ENCODE peak calls at places on chromosomes 3 and 15, in five cellular contexts. D, A, W, B and J are unnamed samples.

GRCh38 chr15:80234883-80235282 is 17.1 kb downstream of the CTXND1 start:
- DNase-seq in D (no peak), A (peak; percentile 73), W (no peak), B (no peak), J (no peak)

GRCh38 chr15:51731549-51732267 is 5.7 kb downstream of the LYSMD2 start:
- DNase-seq in A (peak; percentile 15), D (no peak), B (no peak), W (no peak), J (no peak)

GRCh38 chr15:65632780-65633384 is 11.1 kb downstream of the SLC24A1 start:
- DNase-seq in B (no peak), A (no peak), D (no peak), W (no peak), J (no peak)

GRCh38 chr15:70486012-70486411 is 277.3 kb downstream of the UACA start:
- DNase-seq in A (no peak), B (no peak), W (no peak), D (no peak), J (no peak)

GRCh38 chr3:38125305-38126120 is 11.4 kb downstream of the ACAA1 start:
- DNase-seq in W (no peak), A (no peak), B (no peak), D (no peak), J (no peak)

GRCh38 chr3:117609330-117609729 is 899.8 kb downstream of the TUSC7 start:
- DNase-seq in W (no peak), A (no peak), B (no peak), D (no peak), J (no peak)

GRCh38 chr15:85162237-85162636 is 180.6 kb downstream of the PDE8A start:
- DNase-seq in D (no peak), W (no peak), A (no peak), B (no peak), J (no peak)

GRCh38 chr15:45849136-45849535 is 214.3 kb downstream of the SQOR start:
- DNase-seq in D (no peak), B (no peak), A (no peak), W (no peak), J (no peak)

GRCh38 chr3:71582612-71583568 is 638 bp downstream of the FOXP1 start:
- DNase-seq in D (peak; percentile 74), W (peak; percentile 75), A (peak; percentile 88), B (no peak), J (peak; percentile 75)

GRCh38 chr3:119550090-119550910 is 9.1 kb downstream of the CD80 start:
- DNase-seq in D (no peak), A (no peak), B (no peak), W (no peak), J (no peak)

GRCh38 chr3:150097588-150097890 is 126.8 kb upstream of the PFN2 start:
- DNase-seq in D (no peak), W (no peak), A (no peak), B (no peak), J (no peak)

GRCh38 chr3:197306374-197307086 is 8.1 kb upstream of the DLG1 start:
- DNase-seq in W (peak; percentile 77), A (no peak), B (no peak), D (no peak), J (no peak)

GRCh38 chr3:11899826-11900225 is 53.1 kb upstream of the TAMM41 start:
- DNase-seq in B (no peak), D (no peak), A (no peak), W (no peak), J (no peak)

GRCh38 chr15:85280203-85280602 is 100.2 kb upstream of the AKAP13 start:
- DNase-seq in A (no peak), B (no peak), W (no peak), D (no peak), J (no peak)

GRCh38 chr15:51751687-51752683 is 588 bp downstream of the TMOD2 start:
- DNase-seq in B (no peak), W (no peak), A (peak; percentile 69), D (no peak), J (peak; percentile 34)

GRCh38 chr3:13347390-13347966 is 72.6 kb downstream of the NUP210 start:
- DNase-seq in D (no peak), B (no peak), W (no peak), A (peak; percentile 61), J (no peak)

GRCh38 chr3:73683706-73684105 is 59.0 kb upstream of the PDZRN3 start:
- DNase-seq in W (no peak), A (peak; percentile 9), B (no peak), D (no peak), J (no peak)

GRCh38 chr3:165466856-165467255 is 270.7 kb upstream of the SLITRK3 start:
- DNase-seq in D (no peak), A (no peak), W (no peak), B (no peak), J (no peak)

GRCh38 chr15:47964229-47964628 is 156.6 kb upstream of the SLC24A5 start:
- DNase-seq in D (no peak), A (no peak), W (no peak), B (no peak), J (no peak)

GRCh38 chr3:123616593-123616992 is 31.7 kb upstream of the HACD2 start:
- DNase-seq in D (no peak), W (no peak), A (no peak), B (no peak), J (no peak)
- TF ChIP-seq POLR2AphosphoS5 in D (no peak), W (no peak), A (no peak), B (no peak), J (no peak)

DNA sequence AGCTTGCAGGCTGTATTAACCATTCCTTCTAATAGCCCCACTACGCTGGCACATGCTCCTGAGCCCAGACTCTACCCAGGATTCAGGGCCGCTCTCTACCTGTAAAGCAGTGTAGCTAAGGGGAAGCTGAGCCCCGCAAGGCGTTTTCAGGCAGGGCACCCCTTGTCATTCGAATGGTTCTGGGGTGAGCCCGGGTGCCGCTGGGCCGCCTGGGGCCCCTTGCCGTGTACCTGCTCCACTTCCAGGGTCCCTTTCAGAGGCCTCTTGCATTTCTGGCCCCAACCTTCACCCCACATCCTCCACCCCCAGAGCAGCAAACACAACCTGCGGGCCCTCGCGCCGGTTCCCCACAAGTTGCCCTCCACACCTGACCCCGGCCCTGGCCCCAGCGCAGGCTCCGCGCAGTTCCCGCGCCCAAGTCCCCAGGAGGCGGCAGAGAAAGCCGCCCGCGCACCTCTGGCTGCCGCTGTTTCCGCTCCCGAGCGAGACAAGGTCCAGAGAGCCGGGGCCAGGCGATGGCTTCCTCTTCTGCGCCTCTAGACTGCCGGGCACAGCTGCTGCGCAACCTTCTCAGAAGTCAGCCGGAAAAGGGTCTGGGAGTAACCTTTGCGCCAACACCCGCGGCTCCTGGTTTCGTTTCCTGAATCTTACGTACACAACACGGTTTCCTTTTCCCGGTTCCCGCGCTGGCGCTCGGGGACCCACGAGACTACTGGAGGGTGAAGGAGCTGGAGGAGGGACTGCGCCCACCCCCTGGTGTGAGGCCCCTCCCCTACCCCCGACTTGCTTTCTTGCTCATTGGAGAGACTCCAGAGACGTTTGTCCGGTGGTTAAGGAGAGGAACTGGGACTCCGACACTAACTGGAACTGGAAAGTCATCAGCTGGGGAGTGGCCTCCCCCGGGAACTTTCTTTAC is at the start of gene PLSCR1:
- DNase-seq in B (peak; percentile 83), W (peak; percentile 81), D (peak; percentile 85), A (peak; percentile 91), J (peak; percentile 71)
- TF ChIP-seq POLR2AphosphoS5 in B (peak; percentile 69), W (peak; percentile 63), D (peak; percentile 95), A (peak; percentile 80), J (no peak)

DNA sequence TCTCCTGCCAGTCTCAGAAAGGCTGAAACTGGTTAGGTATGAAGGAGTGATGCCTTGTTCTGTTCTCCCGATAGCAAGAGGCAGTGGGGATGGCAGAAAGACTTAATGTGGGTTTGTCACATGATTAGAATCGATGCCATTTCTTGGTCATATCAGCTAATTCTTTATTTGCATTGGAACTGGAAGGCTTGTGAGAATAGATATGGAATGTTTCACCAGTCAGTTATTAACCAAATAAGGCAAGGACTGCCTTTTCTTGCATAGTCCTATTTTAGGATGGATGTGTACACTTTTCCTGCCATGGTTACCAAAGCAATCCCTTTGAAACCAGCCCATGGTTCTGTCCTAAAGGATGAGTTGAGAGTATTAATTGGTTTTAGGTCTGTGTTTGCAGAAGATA is 33.7 kb downstream of the FILIP1L start:
- DNase-seq in D (no peak), B (no peak), W (peak; percentile 38), A (no peak), J (no peak)
- TF ChIP-seq POLR2AphosphoS5 in D (no peak), B (no peak), W (no peak), A (no peak), J (no peak)

GRCh38 chr3:147397911-147398809 is 8.2 kb downstream of the ZIC4 start:
- DNase-seq in D (no peak), W (no peak), A (peak; percentile 90), B (no peak), J (no peak)

GRCh38 chr3:147398841-147399534 is 7.4 kb downstream of the ZIC4 start:
- DNase-seq in D (no peak), W (no peak), B (no peak), A (no peak), J (no peak)

GRCh38 chr3:147396709-147397046 is 9.7 kb downstream of the ZIC4 start:
- DNase-seq in B (no peak), A (no peak), W (no peak), D (no peak), J (no peak)

GRCh38 chr3:147395975-147396708 is 10.2 kb downstream of the ZIC4 start:
- DNase-seq in A (peak; percentile 73), D (no peak), B (no peak), W (no peak), J (no peak)

GRCh38 chr3:147397155-147397888 is 9.0 kb downstream of the ZIC4 start:
- DNase-seq in B (no peak), A (peak; percentile 94), D (no peak), W (no peak), J (no peak)
- TF ChIP-seq POLR2AphosphoS5 in B (no peak), A (no peak), D (no peak), W (no peak), J (no peak)

DNA sequence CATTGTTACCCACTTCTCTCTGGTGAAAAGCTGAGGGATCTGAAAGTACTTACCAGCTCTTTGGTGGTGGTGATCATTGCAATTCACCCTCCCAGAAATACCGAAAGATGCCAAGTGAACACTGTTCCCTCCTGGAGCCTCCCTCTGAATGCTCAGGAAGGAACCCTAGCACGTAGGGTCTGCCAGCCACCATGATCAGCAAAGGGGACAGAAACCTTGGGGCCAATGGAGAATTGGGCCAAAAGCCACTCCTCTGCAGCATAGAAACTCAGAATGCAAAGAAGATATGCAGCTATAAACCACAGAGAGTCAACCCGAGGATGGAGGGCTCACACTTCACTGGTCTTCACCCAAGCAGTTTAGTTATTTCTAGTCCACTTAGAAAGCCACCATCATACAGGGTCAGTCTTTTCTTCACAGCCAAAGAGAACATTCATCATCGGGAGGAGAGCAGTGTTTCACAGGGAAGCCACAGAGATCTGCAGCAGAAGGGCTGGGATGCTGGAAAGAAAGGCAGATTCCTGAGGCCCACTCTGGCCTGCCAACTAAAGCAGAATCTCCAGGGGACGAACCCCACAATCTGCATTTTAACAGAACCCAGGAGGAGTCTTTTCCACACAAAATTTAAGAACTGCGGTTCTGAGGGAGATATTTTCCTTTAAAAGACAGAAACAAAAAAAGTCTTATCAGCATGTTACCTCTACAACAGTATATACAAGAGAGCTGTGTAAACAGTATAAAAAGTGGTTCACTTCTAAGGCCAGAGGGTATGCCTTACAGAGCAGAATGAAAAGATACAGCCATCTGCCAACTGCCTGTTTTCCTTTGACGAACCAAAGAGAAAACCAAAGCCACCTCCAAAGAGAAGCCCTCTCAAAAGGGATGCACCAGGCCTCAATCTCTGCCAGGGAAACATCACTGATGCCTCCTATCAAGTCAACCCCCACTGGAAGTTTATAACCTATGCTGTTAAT is 11.3 kb downstream of the TBC1D2B start:
- DNase-seq in B (no peak), D (no peak), A (no peak), W (no peak), J (no peak)
- TF ChIP-seq POLR2AphosphoS5 in B (no peak), D (no peak), A (no peak), W (no peak), J (no peak)